ENCODE peak calls at places on chromosomes 6 and 20, in four cellular contexts. U is uterus, G is breast epithelium, X is PC-9. I is an unnamed sample.

GRCh38 chr20:19520261-19520660 is 237.8 kb upstream of the RIN2 start:
- DNase-seq in G (no peak), X (no peak), U (no peak), I (no peak)

GRCh38 chr6:37239950-37240713 is 17.4 kb upstream of the TBC1D22B start:
- DNase-seq in G (peak), X (peak), U (peak), I (peak)

GRCh38 chr6:30207619-30208295 is 5.4 kb downstream of the TRIM26 start:
- DNase-seq in X (no peak), U (no peak), G (no peak), I (peak)

GRCh38 chr6:100176321-100176950 is 182.4 kb upstream of the MCHR2 start:
- DNase-seq in X (peak), G (no peak), U (no peak), I (no peak)

GRCh38 chr6:34391023-34391485 is 1.4 kb downstream of the NUDT3 start:
- DNase-seq in X (peak), U (peak), G (no peak), I (peak)

GRCh38 chr6:121333196-121333595 is 1.1 kb downstream of the TBC1D32 start:
- DNase-seq in X (no peak), G (no peak), U (no peak), I (no peak)

GRCh38 chr20:56463428-56463827 is 5.0 kb upstream of the RTF2 start:
- DNase-seq in G (no peak), U (no peak), X (no peak), I (no peak)

GRCh38 chr20:37123441-37123840 is 27.6 kb upstream of the RBL1 start:
- DNase-seq in G (no peak), X (no peak), U (no peak), I (no peak)

GRCh38 chr6:23349521-23350147 is 776.4 kb upstream of the NRSN1 start:
- DNase-seq in U (no peak), X (peak), G (no peak), I (no peak)

GRCh38 chr6:44285552-44286284 is 15.5 kb downstream of the TMEM151B start:
- DNase-seq in U (no peak), G (no peak), X (no peak), I (no peak)

GRCh38 chr6:137818440-137818839 is 48.6 kb upstream of the TNFAIP3 start:
- DNase-seq in G (no peak), X (no peak), U (no peak), I (no peak)

GRCh38 chr20:2742934-2743559 is 50.5 kb downstream of the EBF4 start:
- DNase-seq in X (peak), G (no peak), U (no peak), I (no peak)

GRCh38 chr6:96760153-96760687 is 77.1 kb downstream of the GPR63 start:
- DNase-seq in G (no peak), U (no peak), X (no peak), I (no peak)

GRCh38 chr6:12208190-12208589 is 82.0 kb upstream of the EDN1 start:
- DNase-seq in G (no peak), U (no peak), X (no peak), I (no peak)

GRCh38 chr20:3848565-3848964 is 1.9 kb downstream of the MAVS start:
- DNase-seq in U (no peak), X (no peak), G (no peak), I (no peak)

GRCh38 chr6:56652994-56653393 is 10.3 kb upstream of the DST start:
- DNase-seq in X (no peak), G (no peak), U (no peak), I (no peak)